ENCODE peak calls at places on chromosome 14, in four cellular contexts. Y is HepG2, U is SK-N-SH, V is GM12878. Q is an unnamed sample.

GRCh38 chr14:93042968-93043940 is 72.5 kb downstream of the ITPK1 start:
- DNase-seq in Y (peak), U (peak), V (no peak), Q (peak)

GRCh38 chr14:83867871-83868270 is 1662.1 kb upstream of the FLRT2 start:
- DNase-seq in V (no peak), U (no peak), Y (no peak), Q (no peak)

GRCh38 chr14:75864352-75864751 is 117.4 kb downstream of the TGFB3 start:
- DNase-seq in U (no peak), V (no peak), Y (no peak), Q (no peak)

GRCh38 chr14:58331111-58331510 is 32.8 kb downstream of the ARID4A start:
- DNase-seq in Y (peak), U (peak), V (peak), Q (peak)

GRCh38 chr14:91127411-91127810 is 13.5 kb downstream of the DGLUCY start:
- DNase-seq in U (no peak), Y (no peak), V (no peak), Q (no peak)

GRCh38 chr14:70563869-70564268 is 29.1 kb upstream of the ADAM20 start:
- DNase-seq in Y (no peak), V (no peak), U (no peak), Q (no peak)

GRCh38 chr14:56854325-56854724 is 44.0 kb upstream of the OTX2 start:
- DNase-seq in Y (no peak), V (no peak), U (no peak), Q (no peak)

GRCh38 chr14:95156153-95156764 is 1.1 kb downstream of the DICER1 start:
- DNase-seq in V (no peak), Y (no peak), U (no peak), Q (peak)

GRCh38 chr14:92287987-92288386 is 35.0 kb upstream of the SLC24A4 start:
- DNase-seq in Y (no peak), U (no peak), V (no peak), Q (peak)

GRCh38 chr14:105248368-105249174 is at the start of gene BTBD6:
- DNase-seq in U (peak), Y (no peak), V (peak), Q (peak)

GRCh38 chr14:52067873-52068740 is 752 bp downstream of the NID2 start:
- DNase-seq in Y (no peak), V (no peak), U (peak), Q (no peak)

GRCh38 chr14:52314521-52315354 is 626 bp downstream of the PTGER2 start:
- DNase-seq in V (no peak), Y (no peak), U (peak), Q (peak)

GRCh38 chr14:105250986-105251385 is 2.7 kb downstream of the BTBD6 start:
- DNase-seq in Y (no peak), U (no peak), V (no peak), Q (no peak)

GRCh38 chr14:100361626-100362025 is 38.5 kb downstream of the SLC25A47 start:
- DNase-seq in Y (no peak), U (no peak), V (no peak), Q (no peak)

GRCh38 chr14:75184447-75184846 is 8.0 kb upstream of the TMED10 start:
- DNase-seq in U (no peak), V (peak), Y (no peak), Q (no peak)

GRCh38 chr14:51000566-51000965 is 56.3 kb upstream of the PYGL start:
- DNase-seq in U (no peak), V (no peak), Y (no peak), Q (no peak)

GRCh38 chr14:61470261-61470953 is 149.0 kb downstream of the PRKCH start:
- DNase-seq in V (no peak), Y (no peak), U (peak), Q (peak)

DNA sequence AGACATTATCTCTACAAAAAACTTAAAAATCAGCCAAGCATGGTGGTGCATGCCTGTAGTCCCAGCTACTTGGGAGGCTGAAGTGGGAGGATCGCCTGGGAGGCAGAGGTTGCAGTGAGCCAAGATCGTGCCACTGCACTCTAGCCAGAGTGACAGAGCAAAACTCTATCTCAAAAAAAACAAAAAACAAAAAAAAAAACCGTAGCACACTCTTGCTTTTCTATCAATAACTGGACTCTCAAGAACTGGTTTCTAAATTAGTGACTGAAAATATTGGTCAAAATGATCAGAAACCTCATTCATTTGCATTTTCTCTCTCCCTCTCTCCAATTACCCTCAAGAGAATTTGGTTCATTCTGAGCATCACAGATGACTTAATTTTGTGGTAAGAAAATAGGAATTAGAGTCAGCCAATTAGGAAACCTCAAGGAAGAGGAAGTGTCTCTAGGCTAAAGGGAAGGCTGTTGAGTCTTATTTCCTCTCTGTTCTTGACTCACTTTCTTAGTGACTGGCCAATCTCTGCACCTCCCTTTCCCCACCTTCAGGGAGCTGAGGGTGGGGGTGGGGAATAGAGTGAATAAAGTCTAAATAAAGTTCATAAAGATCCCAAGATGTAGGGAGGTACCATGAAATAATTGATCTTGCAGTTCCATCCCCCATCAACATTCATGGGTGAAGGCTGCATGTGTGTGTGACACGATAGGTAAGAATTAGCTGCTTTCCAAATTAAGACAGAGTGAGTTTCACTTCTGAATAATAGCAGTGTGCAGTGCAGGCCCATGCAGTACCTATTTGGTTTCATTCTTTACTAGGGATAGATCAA is 6.8 kb upstream of the PSMA6 start:
- DNase-seq in Y (no peak), V (peak), U (no peak), Q (no peak)
- TF ChIP-seq PBX3 in Y (no peak), V (no peak), U (no peak), Q (no peak)

DNA sequence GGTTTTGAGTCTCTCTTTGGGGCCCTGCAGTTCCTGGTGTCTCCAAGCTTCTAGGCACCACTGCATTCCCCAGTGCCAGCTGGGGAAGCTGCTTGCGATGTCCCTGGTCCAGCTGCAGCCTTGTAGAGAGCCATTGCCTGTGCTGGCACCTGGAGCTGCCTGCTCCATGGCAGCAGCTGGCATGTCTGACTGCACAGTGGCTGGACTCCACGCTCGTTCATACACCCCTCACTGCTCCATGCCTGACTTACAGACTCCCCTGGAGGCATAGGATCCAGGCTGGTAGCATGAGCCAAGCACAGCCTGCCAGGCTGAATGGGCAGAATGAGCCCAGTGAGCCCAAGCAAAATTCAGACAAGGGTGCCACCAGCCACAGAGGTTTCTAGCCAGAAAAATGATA is 21.8 kb upstream of the WDR20 start:
- DNase-seq in Y (no peak), U (no peak), V (no peak), Q (no peak)
- TF ChIP-seq PBX3 in Y (no peak), U (no peak), V (no peak), Q (no peak)

GRCh38 chr14:54786816-54787215 is 115.8 kb downstream of the GCH1 start:
- DNase-seq in U (no peak), V (no peak), Y (no peak), Q (no peak)

GRCh38 chr14:54786191-54786755 is 116.4 kb downstream of the GCH1 start:
- DNase-seq in Y (no peak), U (no peak), V (no peak), Q (no peak)

GRCh38 chr14:54785111-54785777 is 117.4 kb downstream of the GCH1 start:
- DNase-seq in Y (no peak), U (peak), V (no peak), Q (no peak)

GRCh38 chr14:54784657-54785056 is 118.0 kb downstream of the GCH1 start:
- DNase-seq in V (no peak), Y (no peak), U (peak), Q (no peak)

GRCh38 chr14:54785778-54786160 is 116.9 kb downstream of the GCH1 start:
- DNase-seq in V (no peak), U (no peak), Y (no peak), Q (no peak)
- TF ChIP-seq PBX3 in V (no peak), U (no peak), Y (no peak), Q (no peak)

GRCh38 chr14:69001375-69001774 is 22.3 kb upstream of the ACTN1 start:
- DNase-seq in V (no peak), U (no peak), Y (no peak), Q (no peak)

GRCh38 chr14:69004731-69005431 is 25.8 kb upstream of the ACTN1 start:
- DNase-seq in U (no peak), V (no peak), Y (no peak), Q (no peak)

GRCh38 chr14:69005432-69006148 is 26.5 kb upstream of the ACTN1 start:
- DNase-seq in V (no peak), U (peak), Y (peak), Q (peak)

GRCh38 chr14:69003626-69004025 is 24.5 kb upstream of the ACTN1 start:
- DNase-seq in Y (no peak), V (no peak), U (no peak), Q (no peak)

GRCh38 chr14:69002069-69002468 is 23.0 kb upstream of the ACTN1 start:
- DNase-seq in V (no peak), U (no peak), Y (peak), Q (peak)
- TF ChIP-seq PBX3 in V (no peak), U (no peak), Y (no peak), Q (no peak)

GRCh38 chr14:21414137-21414631 is 30.4 kb upstream of the SUPT16H start:
- DNase-seq in Y (no peak), U (no peak), V (peak), Q (no peak)
- TF ChIP-seq PBX3 in Y (no peak), U (no peak), V (no peak), Q (no peak)

DNA sequence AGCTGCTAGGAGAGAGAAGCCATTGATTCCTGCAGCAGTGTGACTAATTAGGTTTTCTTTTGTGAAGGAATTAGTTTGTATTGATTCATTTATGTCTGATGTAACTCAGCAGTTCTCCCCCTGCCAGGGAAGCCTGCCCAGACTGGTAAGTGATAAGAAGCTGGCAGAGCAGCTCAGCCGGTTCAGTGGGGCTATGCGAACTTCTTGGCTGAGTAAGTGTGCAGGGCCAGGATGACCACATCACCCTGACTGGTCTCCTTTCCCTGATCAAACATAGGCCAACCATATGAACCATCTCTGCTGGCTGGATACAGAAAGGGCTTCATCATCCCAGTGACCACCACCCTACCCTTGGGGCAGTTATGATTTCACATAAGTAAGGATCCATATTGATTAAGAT is 107.1 kb upstream of the CCDC196 start:
- DNase-seq in U (no peak), V (no peak), Y (no peak), Q (no peak)
- TF ChIP-seq PBX3 in U (no peak), V (no peak), Y (no peak), Q (no peak)